ENCODE peak calls at places on chromosome 9, in five cellular contexts. K is HCT116, V is IMR-90, A is astrocyte, S is Karpas-422. F is an unnamed sample.

GRCh38 chr9:124291801-124292396 is 34.1 kb downstream of the NEK6 start:
- DNase-seq in K (no peak), A (no peak), S (no peak), V (no peak), F (peak; percentile 37)

GRCh38 chr9:116073826-116074225 is 79.8 kb upstream of the PAPPA start:
- DNase-seq in V (peak; percentile 67), A (peak; percentile 95), K (no peak), S (no peak), F (no peak)

GRCh38 chr9:38022995-38023394 is 46.0 kb downstream of the SHB start:
- DNase-seq in A (no peak), V (no peak), S (peak; percentile 72), K (no peak), F (no peak)

GRCh38 chr9:5851445-5851844 is 18.5 kb upstream of the ERMP1 start:
- DNase-seq in A (peak; percentile 45), K (no peak), S (no peak), V (peak; percentile 60), F (peak; percentile 69)

GRCh38 chr9:72149231-72149975 is at the start of gene GDA:
- DNase-seq in V (no peak), S (no peak), K (peak; percentile 68), A (no peak), F (no peak)

GRCh38 chr9:91197232-91198181 is 164.2 kb downstream of the AUH start:
- DNase-seq in S (no peak), A (peak; percentile 88), V (peak; percentile 98), K (peak; percentile 85), F (peak; percentile 94)

GRCh38 chr9:38734831-38735230 is 14.9 kb upstream of the FAM240B start:
- DNase-seq in S (no peak), K (no peak), V (no peak), A (no peak), F (no peak)

GRCh38 chr9:4490705-4491620 is 695 bp downstream of the SLC1A1 start:
- DNase-seq in S (no peak), A (no peak), V (no peak), K (no peak), F (peak; percentile 50)

GRCh38 chr9:37953775-37954437 is 50.0 kb upstream of the SLC25A51 start:
- DNase-seq in K (peak; percentile 87), V (peak; percentile 100), S (no peak), A (peak; percentile 99), F (peak; percentile 83)

GRCh38 chr9:124084087-124084486 is 72.5 kb downstream of the LHX2 start:
- DNase-seq in K (no peak), A (no peak), V (no peak), S (no peak), F (no peak)

GRCh38 chr9:5893591-5894236 is 3.0 kb downstream of the MLANA start:
- DNase-seq in S (no peak), A (no peak), V (no peak), K (no peak), F (no peak)

GRCh38 chr9:116168231-116168630 is 14.6 kb downstream of the PAPPA start:
- DNase-seq in S (no peak), K (no peak), V (no peak), A (no peak), F (no peak)

GRCh38 chr9:122991370-122991830 is 42.1 kb upstream of the GPR21 start:
- DNase-seq in V (peak; percentile 94), A (peak; percentile 90), S (peak; percentile 83), K (peak; percentile 31), F (peak; percentile 93)

GRCh38 chr9:86281577-86282076 is 711 bp downstream of the ISCA1 start:
- DNase-seq in V (no peak), K (no peak), S (no peak), A (no peak), F (no peak)

GRCh38 chr9:133488686-133489252 is 9.9 kb upstream of the SLC2A6 start:
- DNase-seq in S (no peak), A (no peak), K (no peak), V (no peak), F (no peak)

GRCh38 chr9:133483611-133484010 is 4.7 kb upstream of the SLC2A6 start:
- DNase-seq in S (no peak), V (no peak), A (no peak), K (no peak), F (no peak)

GRCh38 chr9:133484671-133485437 is 6.0 kb upstream of the SLC2A6 start:
- DNase-seq in K (no peak), V (no peak), S (no peak), A (no peak), F (no peak)

GRCh38 chr9:133487331-133487725 is 8.4 kb upstream of the SLC2A6 start:
- DNase-seq in A (no peak), S (no peak), V (no peak), K (no peak), F (no peak)

GRCh38 chr9:133485531-133486260 is 6.8 kb upstream of the SLC2A6 start:
- DNase-seq in A (no peak), K (no peak), V (no peak), S (peak; percentile 84), F (no peak)
- H3K9ac ChIP-seq in A (no peak overlapping the region), K (no peak overlapping the region), V (no peak overlapping the region), S (peak overlapping the region; percentile 61), F (no peak overlapping the region)

DNA sequence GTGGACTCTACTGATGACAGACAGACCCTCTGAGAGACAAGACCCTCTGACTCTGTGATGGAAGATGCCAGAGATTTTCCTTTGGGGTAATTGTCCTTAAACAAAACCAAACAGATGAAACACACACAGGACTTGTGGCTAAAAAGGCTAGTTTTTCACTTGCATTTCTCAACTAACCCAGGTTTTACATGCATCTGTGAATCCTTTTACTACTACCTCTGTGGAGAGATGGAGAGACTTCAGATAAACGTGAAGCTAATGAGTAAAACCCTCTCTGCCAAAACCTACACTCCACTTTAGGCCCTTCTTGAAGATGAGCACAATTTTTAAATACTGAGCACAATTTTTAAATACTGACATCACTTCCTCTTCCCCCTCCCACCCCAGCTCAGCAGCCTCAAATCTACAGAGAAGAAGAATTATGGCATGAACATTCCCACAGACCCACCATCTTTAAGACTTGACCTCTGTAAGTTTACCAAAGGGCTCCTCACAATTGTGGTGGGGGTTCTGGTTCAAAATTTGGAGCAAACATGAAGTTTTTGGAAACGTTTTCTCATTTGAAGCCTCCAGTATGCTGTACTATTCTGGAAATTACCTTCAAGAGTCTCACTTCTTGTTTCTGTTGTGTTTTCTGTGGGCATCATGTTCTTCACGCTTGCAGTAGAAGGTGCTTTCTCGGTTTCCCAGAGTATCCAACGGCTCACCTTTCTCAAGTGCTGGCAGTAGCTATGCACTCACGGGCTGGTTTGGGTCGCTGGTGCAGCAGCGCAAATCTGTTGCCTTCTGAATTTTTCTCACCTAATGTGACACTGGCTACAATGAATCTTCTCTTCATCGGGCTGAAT is 42.7 kb downstream of the ACER2 start:
- DNase-seq in K (no peak), A (no peak), V (no peak), S (peak; percentile 74), F (no peak)
- H3K4me3 ChIP-seq in K (no peak overlapping the region), A (no peak overlapping the region), V (no peak overlapping the region), S (peak overlapping the region; percentile 63), F (no peak overlapping the region)

GRCh38 chr9:70411930-70412677 is 2.4 kb downstream of the KLF9 start:
- DNase-seq in S (no peak), A (peak; percentile 81), K (peak; percentile 27), V (peak; percentile 71), F (peak; percentile 78)
- H3K4me1 ChIP-seq in S (peaks cover 5% of the 10 kb centered on the region), A (peaks cover 36% of the 10 kb centered on the region), K (peaks cover 53% of the 10 kb centered on the region), V (peaks cover 14% of the 10 kb centered on the region), F (peaks cover 52% of the 10 kb centered on the region)

DNA sequence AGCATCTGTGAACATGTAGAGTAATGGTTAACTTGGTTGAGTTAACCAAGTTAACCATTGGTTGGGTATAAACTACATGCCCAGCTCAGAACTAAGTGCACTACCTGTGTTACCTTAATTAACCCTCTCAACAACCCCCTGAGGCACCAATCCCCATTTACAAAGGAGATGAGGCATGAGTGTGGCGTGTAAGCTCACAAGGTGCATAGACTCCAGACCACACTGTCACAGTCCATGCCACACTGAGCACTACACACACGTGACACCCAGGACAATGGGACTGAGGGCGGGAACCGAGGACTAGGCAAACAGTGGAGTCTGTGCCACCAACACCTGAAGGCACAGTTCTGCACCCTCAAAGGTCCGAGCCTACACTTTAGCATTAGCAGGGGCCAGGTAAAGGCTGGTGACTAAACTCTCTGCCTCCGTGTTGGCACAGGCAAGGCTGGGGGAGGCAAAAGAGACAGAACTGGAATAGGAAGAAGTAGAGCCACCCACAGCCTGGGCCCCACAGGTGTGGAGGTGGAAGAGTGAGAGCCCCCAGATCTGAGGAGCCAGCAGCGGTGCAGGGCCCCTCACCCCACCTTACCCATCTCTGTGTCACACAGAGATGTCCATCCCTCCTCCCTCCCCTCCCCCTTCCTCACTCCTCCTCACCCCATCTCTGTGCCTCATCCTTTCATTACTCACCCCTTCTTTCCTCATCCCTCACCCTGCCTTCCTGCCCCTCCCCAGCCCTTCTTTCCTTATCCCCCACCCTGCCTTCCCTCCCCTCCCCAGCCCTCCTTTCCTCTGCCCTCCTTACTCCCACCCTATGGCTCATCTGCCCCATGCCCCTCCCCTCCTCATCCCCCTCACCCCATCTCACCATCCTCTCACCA is 2.1 kb upstream of the DNAJB5 start:
- DNase-seq in A (no peak), K (no peak), S (no peak), V (no peak), F (no peak)
- H3K9ac ChIP-seq in A (no peak overlapping the region), K (no peak overlapping the region), S (no peak overlapping the region), V (no peak overlapping the region), F (no peak overlapping the region)

DNA sequence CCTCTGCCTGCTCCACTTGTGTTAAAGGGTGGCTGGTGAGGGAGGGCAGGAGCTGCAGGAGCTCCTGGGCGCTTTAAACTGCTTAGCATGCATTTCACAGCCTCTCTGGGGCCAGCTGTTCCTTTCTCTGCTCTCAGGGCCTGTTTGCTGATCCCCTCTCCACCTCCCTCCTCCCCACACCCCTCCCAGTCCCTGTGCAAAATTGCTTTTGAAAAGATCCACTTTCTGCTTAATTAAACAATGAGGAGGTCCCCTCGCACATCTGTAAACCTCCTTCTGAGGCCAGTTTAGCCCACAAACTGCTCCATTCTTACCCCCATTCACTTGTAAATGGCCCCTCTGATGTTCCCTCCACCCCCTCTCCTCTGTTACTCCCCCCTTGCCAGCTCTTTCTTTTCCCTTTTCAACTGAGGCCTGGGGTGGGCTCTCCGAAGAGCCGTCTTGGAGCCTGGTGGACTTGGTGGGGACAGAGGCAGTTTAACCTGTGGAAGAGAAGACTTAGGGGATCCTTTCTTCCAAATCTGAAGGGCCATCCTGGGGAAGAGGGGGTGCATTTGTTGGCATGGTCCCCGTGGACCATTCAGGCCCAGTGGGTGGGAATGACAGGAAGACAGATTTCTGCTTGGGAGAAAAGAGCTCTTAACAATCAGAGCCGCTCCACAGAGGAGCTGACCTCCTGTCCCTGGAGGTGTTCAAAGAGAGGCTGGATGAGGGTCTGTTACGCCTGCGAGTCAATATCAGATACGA is 12.0 kb downstream of the URM1 start:
- DNase-seq in A (no peak), S (no peak), V (no peak), K (no peak), F (no peak)
- H3K4me3 ChIP-seq in A (no peak overlapping the region), S (no peak overlapping the region), V (no peak overlapping the region), K (no peak overlapping the region), F (no peak overlapping the region)

F was measured in adipocyte.